ENCODE peak calls at places on chromosomes 2 and 18, in eight cellular contexts. One of them, this sample, is unnamed.

GRCh38 chr2:37532503-37532902 is 138.9 kb downstream of the CDC42EP3 start:
- DNase-seq in GM12878: no peak
- DNase-seq in activated T-helper 1 cell treated with anti-CD3 and anti-CD28 coated beads, Interleukin-12 subunit alpha, Interleukin-12 subunit beta, Interleukin-2, Interleukin-4 antibody, amounts not matched to agents 30 ng/mL and 10 ng/mL and 1 ng/mL, durations not matched to agents 14 hours and 24 hours and 36 hours: no peak
- DNase-seq in T-cell: no peak
- DNase-seq in left kidney: no peak
- DNase-seq in lower leg skin: no peak
- DNase-seq in stimulated activated CD4-positive, alpha-beta T cell treated with anti-CD3 and anti-CD28 coated beads, Interleukin-1b, Interleukin-23, amount 100 ng/mL, for 24 hours: no peak
- DNase-seq in EL: no peak
- DNase-seq in this sample: no peak

GRCh38 chr2:88250402-88250801 is 80.3 kb downstream of the THNSL2 start:
- DNase-seq in stimulated activated CD4-positive, alpha-beta T cell treated with anti-CD3 and anti-CD28 coated beads, Interleukin-1b, Interleukin-23, amount 100 ng/mL, for 24 hours: no peak
- DNase-seq in activated T-helper 1 cell treated with anti-CD3 and anti-CD28 coated beads, Interleukin-12 subunit alpha, Interleukin-12 subunit beta, Interleukin-2, Interleukin-4 antibody, amounts not matched to agents 30 ng/mL and 10 ng/mL and 1 ng/mL, durations not matched to agents 14 hours and 24 hours and 36 hours: no peak
- DNase-seq in left kidney: no peak
- DNase-seq in lower leg skin: no peak
- DNase-seq in GM12878: no peak
- DNase-seq in T-cell: no peak
- DNase-seq in EL: no peak
- DNase-seq in this sample: no peak

GRCh38 chr18:46042571-46043123 is 29.4 kb downstream of the PSTPIP2 start:
- DNase-seq in left kidney: no peak
- DNase-seq in activated T-helper 1 cell treated with anti-CD3 and anti-CD28 coated beads, Interleukin-12 subunit alpha, Interleukin-12 subunit beta, Interleukin-2, Interleukin-4 antibody, amounts not matched to agents 30 ng/mL and 10 ng/mL and 1 ng/mL, durations not matched to agents 14 hours and 24 hours and 36 hours: peak
- DNase-seq in EL: no peak
- DNase-seq in lower leg skin: peak
- DNase-seq in stimulated activated CD4-positive, alpha-beta T cell treated with anti-CD3 and anti-CD28 coated beads, Interleukin-1b, Interleukin-23, amount 100 ng/mL, for 24 hours: no peak
- DNase-seq in T-cell: no peak
- DNase-seq in GM12878: no peak
- DNase-seq in this sample: no peak

GRCh38 chr2:168798888-168799410 is 3.5 kb upstream of the NOSTRIN start:
- DNase-seq in EL: no peak
- DNase-seq in activated T-helper 1 cell treated with anti-CD3 and anti-CD28 coated beads, Interleukin-12 subunit alpha, Interleukin-12 subunit beta, Interleukin-2, Interleukin-4 antibody, amounts not matched to agents 30 ng/mL and 10 ng/mL and 1 ng/mL, durations not matched to agents 14 hours and 24 hours and 36 hours: no peak
- DNase-seq in GM12878: no peak
- DNase-seq in T-cell: no peak
- DNase-seq in lower leg skin: no peak
- DNase-seq in left kidney: no peak
- DNase-seq in stimulated activated CD4-positive, alpha-beta T cell treated with anti-CD3 and anti-CD28 coated beads, Interleukin-1b, Interleukin-23, amount 100 ng/mL, for 24 hours: no peak
- DNase-seq in this sample: no peak

GRCh38 chr2:188713961-188714360 is 260.2 kb upstream of the COL3A1 start:
- DNase-seq in T-cell: no peak
- DNase-seq in GM12878: no peak
- DNase-seq in lower leg skin: no peak
- DNase-seq in stimulated activated CD4-positive, alpha-beta T cell treated with anti-CD3 and anti-CD28 coated beads, Interleukin-1b, Interleukin-23, amount 100 ng/mL, for 24 hours: no peak
- DNase-seq in EL: peak
- DNase-seq in activated T-helper 1 cell treated with anti-CD3 and anti-CD28 coated beads, Interleukin-12 subunit alpha, Interleukin-12 subunit beta, Interleukin-2, Interleukin-4 antibody, amounts not matched to agents 30 ng/mL and 10 ng/mL and 1 ng/mL, durations not matched to agents 14 hours and 24 hours and 36 hours: no peak
- DNase-seq in left kidney: no peak
- DNase-seq in this sample: no peak

GRCh38 chr2:174692256-174692830 is 71.9 kb downstream of the CHRNA1 start:
- DNase-seq in T-cell: no peak
- DNase-seq in EL: no peak
- DNase-seq in stimulated activated CD4-positive, alpha-beta T cell treated with anti-CD3 and anti-CD28 coated beads, Interleukin-1b, Interleukin-23, amount 100 ng/mL, for 24 hours: no peak
- DNase-seq in GM12878: no peak
- DNase-seq in activated T-helper 1 cell treated with anti-CD3 and anti-CD28 coated beads, Interleukin-12 subunit alpha, Interleukin-12 subunit beta, Interleukin-2, Interleukin-4 antibody, amounts not matched to agents 30 ng/mL and 10 ng/mL and 1 ng/mL, durations not matched to agents 14 hours and 24 hours and 36 hours: no peak
- DNase-seq in lower leg skin: no peak
- DNase-seq in left kidney: no peak
- DNase-seq in this sample: no peak

GRCh38 chr2:207253946-207254345 is 88.2 kb upstream of the KLF7 start:
- DNase-seq in T-cell: no peak
- DNase-seq in EL: peak
- DNase-seq in activated T-helper 1 cell treated with anti-CD3 and anti-CD28 coated beads, Interleukin-12 subunit alpha, Interleukin-12 subunit beta, Interleukin-2, Interleukin-4 antibody, amounts not matched to agents 30 ng/mL and 10 ng/mL and 1 ng/mL, durations not matched to agents 14 hours and 24 hours and 36 hours: no peak
- DNase-seq in GM12878: no peak
- DNase-seq in lower leg skin: no peak
- DNase-seq in left kidney: no peak
- DNase-seq in stimulated activated CD4-positive, alpha-beta T cell treated with anti-CD3 and anti-CD28 coated beads, Interleukin-1b, Interleukin-23, amount 100 ng/mL, for 24 hours: no peak
- DNase-seq in this sample: no peak

GRCh38 chr2:109375656-109376055 is 238.1 kb downstream of the SEPTIN10 start:
- DNase-seq in activated T-helper 1 cell treated with anti-CD3 and anti-CD28 coated beads, Interleukin-12 subunit alpha, Interleukin-12 subunit beta, Interleukin-2, Interleukin-4 antibody, amounts not matched to agents 30 ng/mL and 10 ng/mL and 1 ng/mL, durations not matched to agents 14 hours and 24 hours and 36 hours: no peak
- DNase-seq in GM12878: no peak
- DNase-seq in EL: no peak
- DNase-seq in stimulated activated CD4-positive, alpha-beta T cell treated with anti-CD3 and anti-CD28 coated beads, Interleukin-1b, Interleukin-23, amount 100 ng/mL, for 24 hours: no peak
- DNase-seq in lower leg skin: peak
- DNase-seq in left kidney: no peak
- DNase-seq in T-cell: no peak
- DNase-seq in this sample: no peak

GRCh38 chr2:105540642-105541041 is 141.8 kb upstream of the FHL2 start:
- DNase-seq in stimulated activated CD4-positive, alpha-beta T cell treated with anti-CD3 and anti-CD28 coated beads, Interleukin-1b, Interleukin-23, amount 100 ng/mL, for 24 hours: no peak
- DNase-seq in GM12878: no peak
- DNase-seq in activated T-helper 1 cell treated with anti-CD3 and anti-CD28 coated beads, Interleukin-12 subunit alpha, Interleukin-12 subunit beta, Interleukin-2, Interleukin-4 antibody, amounts not matched to agents 30 ng/mL and 10 ng/mL and 1 ng/mL, durations not matched to agents 14 hours and 24 hours and 36 hours: no peak
- DNase-seq in lower leg skin: no peak
- DNase-seq in EL: peak
- DNase-seq in left kidney: no peak
- DNase-seq in T-cell: no peak
- DNase-seq in this sample: no peak

GRCh38 chr2:134420256-134420655 is 166.4 kb downstream of the MGAT5 start:
- DNase-seq in lower leg skin: no peak
- DNase-seq in activated T-helper 1 cell treated with anti-CD3 and anti-CD28 coated beads, Interleukin-12 subunit alpha, Interleukin-12 subunit beta, Interleukin-2, Interleukin-4 antibody, amounts not matched to agents 30 ng/mL and 10 ng/mL and 1 ng/mL, durations not matched to agents 14 hours and 24 hours and 36 hours: no peak
- DNase-seq in left kidney: no peak
- DNase-seq in stimulated activated CD4-positive, alpha-beta T cell treated with anti-CD3 and anti-CD28 coated beads, Interleukin-1b, Interleukin-23, amount 100 ng/mL, for 24 hours: no peak
- DNase-seq in EL: no peak
- DNase-seq in GM12878: no peak
- DNase-seq in T-cell: no peak
- DNase-seq in this sample: no peak

GRCh38 chr18:582465-582864 is 2.3 kb downstream of the CETN1 start:
- DNase-seq in T-cell: no peak
- DNase-seq in activated T-helper 1 cell treated with anti-CD3 and anti-CD28 coated beads, Interleukin-12 subunit alpha, Interleukin-12 subunit beta, Interleukin-2, Interleukin-4 antibody, amounts not matched to agents 30 ng/mL and 10 ng/mL and 1 ng/mL, durations not matched to agents 14 hours and 24 hours and 36 hours: no peak
- DNase-seq in left kidney: no peak
- DNase-seq in EL: no peak
- DNase-seq in stimulated activated CD4-positive, alpha-beta T cell treated with anti-CD3 and anti-CD28 coated beads, Interleukin-1b, Interleukin-23, amount 100 ng/mL, for 24 hours: no peak
- DNase-seq in GM12878: no peak
- DNase-seq in lower leg skin: no peak
- DNase-seq in this sample: no peak

GRCh38 chr2:2822143-2822542 is 491.1 kb upstream of the MYT1L start:
- DNase-seq in GM12878: no peak
- DNase-seq in lower leg skin: no peak
- DNase-seq in stimulated activated CD4-positive, alpha-beta T cell treated with anti-CD3 and anti-CD28 coated beads, Interleukin-1b, Interleukin-23, amount 100 ng/mL, for 24 hours: no peak
- DNase-seq in EL: no peak
- DNase-seq in T-cell: no peak
- DNase-seq in left kidney: no peak
- DNase-seq in activated T-helper 1 cell treated with anti-CD3 and anti-CD28 coated beads, Interleukin-12 subunit alpha, Interleukin-12 subunit beta, Interleukin-2, Interleukin-4 antibody, amounts not matched to agents 30 ng/mL and 10 ng/mL and 1 ng/mL, durations not matched to agents 14 hours and 24 hours and 36 hours: no peak
- DNase-seq in this sample: no peak

GRCh38 chr18:10526211-10526949 is 553 bp downstream of the NAPG start:
- DNase-seq in GM12878: no peak
- DNase-seq in left kidney: peak
- DNase-seq in T-cell: peak
- DNase-seq in stimulated activated CD4-positive, alpha-beta T cell treated with anti-CD3 and anti-CD28 coated beads, Interleukin-1b, Interleukin-23, amount 100 ng/mL, for 24 hours: peak
- DNase-seq in lower leg skin: peak
- DNase-seq in EL: peak
- DNase-seq in activated T-helper 1 cell treated with anti-CD3 and anti-CD28 coated beads, Interleukin-12 subunit alpha, Interleukin-12 subunit beta, Interleukin-2, Interleukin-4 antibody, amounts not matched to agents 30 ng/mL and 10 ng/mL and 1 ng/mL, durations not matched to agents 14 hours and 24 hours and 36 hours: peak
- DNase-seq in this sample: peak

GRCh38 chr2:241048949-241049343 is 50.5 kb downstream of the SNED1 start:
- DNase-seq in activated T-helper 1 cell treated with anti-CD3 and anti-CD28 coated beads, Interleukin-12 subunit alpha, Interleukin-12 subunit beta, Interleukin-2, Interleukin-4 antibody, amounts not matched to agents 30 ng/mL and 10 ng/mL and 1 ng/mL, durations not matched to agents 14 hours and 24 hours and 36 hours: no peak
- DNase-seq in EL: no peak
- DNase-seq in GM12878: no peak
- DNase-seq in stimulated activated CD4-positive, alpha-beta T cell treated with anti-CD3 and anti-CD28 coated beads, Interleukin-1b, Interleukin-23, amount 100 ng/mL, for 24 hours: no peak
- DNase-seq in lower leg skin: no peak
- DNase-seq in T-cell: no peak
- DNase-seq in left kidney: no peak
- DNase-seq in this sample: no peak

GRCh38 chr2:170224692-170225091 is 46.7 kb downstream of the MYO3B start:
- DNase-seq in lower leg skin: no peak
- DNase-seq in stimulated activated CD4-positive, alpha-beta T cell treated with anti-CD3 and anti-CD28 coated beads, Interleukin-1b, Interleukin-23, amount 100 ng/mL, for 24 hours: no peak
- DNase-seq in GM12878: no peak
- DNase-seq in EL: no peak
- DNase-seq in activated T-helper 1 cell treated with anti-CD3 and anti-CD28 coated beads, Interleukin-12 subunit alpha, Interleukin-12 subunit beta, Interleukin-2, Interleukin-4 antibody, amounts not matched to agents 30 ng/mL and 10 ng/mL and 1 ng/mL, durations not matched to agents 14 hours and 24 hours and 36 hours: no peak
- DNase-seq in T-cell: no peak
- DNase-seq in left kidney: peak
- DNase-seq in this sample: no peak

GRCh38 chr2:232556426-232556825 is 5.9 kb downstream of the EIF4E2 start:
- DNase-seq in left kidney: no peak
- DNase-seq in lower leg skin: no peak
- DNase-seq in EL: no peak
- DNase-seq in stimulated activated CD4-positive, alpha-beta T cell treated with anti-CD3 and anti-CD28 coated beads, Interleukin-1b, Interleukin-23, amount 100 ng/mL, for 24 hours: no peak
- DNase-seq in GM12878: no peak
- DNase-seq in T-cell: no peak
- DNase-seq in activated T-helper 1 cell treated with anti-CD3 and anti-CD28 coated beads, Interleukin-12 subunit alpha, Interleukin-12 subunit beta, Interleukin-2, Interleukin-4 antibody, amounts not matched to agents 30 ng/mL and 10 ng/mL and 1 ng/mL, durations not matched to agents 14 hours and 24 hours and 36 hours: no peak
- DNase-seq in this sample: no peak

GRCh38 chr2:65349863-65350262 is 82.5 kb downstream of the SPRED2 start:
- DNase-seq in GM12878: no peak
- DNase-seq in stimulated activated CD4-positive, alpha-beta T cell treated with anti-CD3 and anti-CD28 coated beads, Interleukin-1b, Interleukin-23, amount 100 ng/mL, for 24 hours: no peak
- DNase-seq in left kidney: peak
- DNase-seq in EL: peak
- DNase-seq in lower leg skin: peak
- DNase-seq in T-cell: no peak
- DNase-seq in activated T-helper 1 cell treated with anti-CD3 and anti-CD28 coated beads, Interleukin-12 subunit alpha, Interleukin-12 subunit beta, Interleukin-2, Interleukin-4 antibody, amounts not matched to agents 30 ng/mL and 10 ng/mL and 1 ng/mL, durations not matched to agents 14 hours and 24 hours and 36 hours: no peak
- DNase-seq in this sample: no peak

GRCh38 chr2:146987996-146988395 is 856.8 kb upstream of the ACVR2A start:
- DNase-seq in EL: no peak
- DNase-seq in T-cell: no peak
- DNase-seq in stimulated activated CD4-positive, alpha-beta T cell treated with anti-CD3 and anti-CD28 coated beads, Interleukin-1b, Interleukin-23, amount 100 ng/mL, for 24 hours: no peak
- DNase-seq in left kidney: no peak
- DNase-seq in activated T-helper 1 cell treated with anti-CD3 and anti-CD28 coated beads, Interleukin-12 subunit alpha, Interleukin-12 subunit beta, Interleukin-2, Interleukin-4 antibody, amounts not matched to agents 30 ng/mL and 10 ng/mL and 1 ng/mL, durations not matched to agents 14 hours and 24 hours and 36 hours: no peak
- DNase-seq in lower leg skin: no peak
- DNase-seq in GM12878: no peak
- DNase-seq in this sample: no peak

GRCh38 chr18:12556946-12557806 is 100.7 kb downstream of the SPIRE1 start:
- DNase-seq in GM12878: no peak
- DNase-seq in activated T-helper 1 cell treated with anti-CD3 and anti-CD28 coated beads, Interleukin-12 subunit alpha, Interleukin-12 subunit beta, Interleukin-2, Interleukin-4 antibody, amounts not matched to agents 30 ng/mL and 10 ng/mL and 1 ng/mL, durations not matched to agents 14 hours and 24 hours and 36 hours: no peak
- DNase-seq in lower leg skin: no peak
- DNase-seq in stimulated activated CD4-positive, alpha-beta T cell treated with anti-CD3 and anti-CD28 coated beads, Interleukin-1b, Interleukin-23, amount 100 ng/mL, for 24 hours: no peak
- DNase-seq in T-cell: no peak
- DNase-seq in EL: no peak
- DNase-seq in left kidney: no peak
- DNase-seq in this sample: no peak

GRCh38 chr2:161134547-161135518 is 25.4 kb upstream of the TANK start:
- DNase-seq in T-cell: no peak
- DNase-seq in lower leg skin: no peak
- DNase-seq in GM12878: no peak
- DNase-seq in activated T-helper 1 cell treated with anti-CD3 and anti-CD28 coated beads, Interleukin-12 subunit alpha, Interleukin-12 subunit beta, Interleukin-2, Interleukin-4 antibody, amounts not matched to agents 30 ng/mL and 10 ng/mL and 1 ng/mL, durations not matched to agents 14 hours and 24 hours and 36 hours: no peak
- DNase-seq in EL: peak
- DNase-seq in left kidney: peak
- DNase-seq in stimulated activated CD4-positive, alpha-beta T cell treated with anti-CD3 and anti-CD28 coated beads, Interleukin-1b, Interleukin-23, amount 100 ng/mL, for 24 hours: no peak
- DNase-seq in this sample: no peak

GRCh38 chr2:151761687-151762086 is 27.4 kb upstream of the NEB start:
- DNase-seq in T-cell: no peak
- DNase-seq in GM12878: no peak
- DNase-seq in left kidney: no peak
- DNase-seq in stimulated activated CD4-positive, alpha-beta T cell treated with anti-CD3 and anti-CD28 coated beads, Interleukin-1b, Interleukin-23, amount 100 ng/mL, for 24 hours: no peak
- DNase-seq in lower leg skin: no peak
- DNase-seq in EL: no peak
- DNase-seq in activated T-helper 1 cell treated with anti-CD3 and anti-CD28 coated beads, Interleukin-12 subunit alpha, Interleukin-12 subunit beta, Interleukin-2, Interleukin-4 antibody, amounts not matched to agents 30 ng/mL and 10 ng/mL and 1 ng/mL, durations not matched to agents 14 hours and 24 hours and 36 hours: no peak
- DNase-seq in this sample: no peak

GRCh38 chr18:48396561-48396960 is 12.6 kb downstream of the ZBTB7C start:
- DNase-seq in stimulated activated CD4-positive, alpha-beta T cell treated with anti-CD3 and anti-CD28 coated beads, Interleukin-1b, Interleukin-23, amount 100 ng/mL, for 24 hours: no peak
- DNase-seq in EL: no peak
- DNase-seq in GM12878: no peak
- DNase-seq in T-cell: no peak
- DNase-seq in lower leg skin: no peak
- DNase-seq in activated T-helper 1 cell treated with anti-CD3 and anti-CD28 coated beads, Interleukin-12 subunit alpha, Interleukin-12 subunit beta, Interleukin-2, Interleukin-4 antibody, amounts not matched to agents 30 ng/mL and 10 ng/mL and 1 ng/mL, durations not matched to agents 14 hours and 24 hours and 36 hours: no peak
- DNase-seq in left kidney: no peak
- DNase-seq in this sample: no peak

GRCh38 chr2:1839066-1839756 is 94.9 kb upstream of the PXDN start:
- DNase-seq in EL: no peak
- DNase-seq in activated T-helper 1 cell treated with anti-CD3 and anti-CD28 coated beads, Interleukin-12 subunit alpha, Interleukin-12 subunit beta, Interleukin-2, Interleukin-4 antibody, amounts not matched to agents 30 ng/mL and 10 ng/mL and 1 ng/mL, durations not matched to agents 14 hours and 24 hours and 36 hours: no peak
- DNase-seq in T-cell: no peak
- DNase-seq in stimulated activated CD4-positive, alpha-beta T cell treated with anti-CD3 and anti-CD28 coated beads, Interleukin-1b, Interleukin-23, amount 100 ng/mL, for 24 hours: no peak
- DNase-seq in left kidney: no peak
- DNase-seq in GM12878: no peak
- DNase-seq in lower leg skin: no peak
- DNase-seq in this sample: no peak

GRCh38 chr2:85001595-85001994 is 30.6 kb downstream of the KCMF1 start:
- DNase-seq in stimulated activated CD4-positive, alpha-beta T cell treated with anti-CD3 and anti-CD28 coated beads, Interleukin-1b, Interleukin-23, amount 100 ng/mL, for 24 hours: no peak
- DNase-seq in activated T-helper 1 cell treated with anti-CD3 and anti-CD28 coated beads, Interleukin-12 subunit alpha, Interleukin-12 subunit beta, Interleukin-2, Interleukin-4 antibody, amounts not matched to agents 30 ng/mL and 10 ng/mL and 1 ng/mL, durations not matched to agents 14 hours and 24 hours and 36 hours: no peak
- DNase-seq in T-cell: no peak
- DNase-seq in GM12878: no peak
- DNase-seq in EL: no peak
- DNase-seq in left kidney: no peak
- DNase-seq in lower leg skin: no peak
- DNase-seq in this sample: no peak

GRCh38 chr2:6676776-6677175 is 188.9 kb downstream of the CMPK2 start:
- DNase-seq in left kidney: no peak
- DNase-seq in lower leg skin: no peak
- DNase-seq in EL: no peak
- DNase-seq in stimulated activated CD4-positive, alpha-beta T cell treated with anti-CD3 and anti-CD28 coated beads, Interleukin-1b, Interleukin-23, amount 100 ng/mL, for 24 hours: no peak
- DNase-seq in activated T-helper 1 cell treated with anti-CD3 and anti-CD28 coated beads, Interleukin-12 subunit alpha, Interleukin-12 subunit beta, Interleukin-2, Interleukin-4 antibody, amounts not matched to agents 30 ng/mL and 10 ng/mL and 1 ng/mL, durations not matched to agents 14 hours and 24 hours and 36 hours: no peak
- DNase-seq in T-cell: no peak
- DNase-seq in GM12878: no peak
- DNase-seq in this sample: no peak

GRCh38 chr2:64988420-64989125 is 626 bp upstream of the SLC1A4 start:
- DNase-seq in left kidney: peak
- DNase-seq in GM12878: no peak
- DNase-seq in lower leg skin: peak
- DNase-seq in stimulated activated CD4-positive, alpha-beta T cell treated with anti-CD3 and anti-CD28 coated beads, Interleukin-1b, Interleukin-23, amount 100 ng/mL, for 24 hours: peak
- DNase-seq in T-cell: no peak
- DNase-seq in EL: peak
- DNase-seq in activated T-helper 1 cell treated with anti-CD3 and anti-CD28 coated beads, Interleukin-12 subunit alpha, Interleukin-12 subunit beta, Interleukin-2, Interleukin-4 antibody, amounts not matched to agents 30 ng/mL and 10 ng/mL and 1 ng/mL, durations not matched to agents 14 hours and 24 hours and 36 hours: peak
- DNase-seq in this sample: peak

GRCh38 chr2:241902357-241902991 is 32.9 kb downstream of the RTP5 start:
- DNase-seq in GM12878: no peak
- DNase-seq in EL: no peak
- DNase-seq in T-cell: no peak
- DNase-seq in left kidney: peak
- DNase-seq in activated T-helper 1 cell treated with anti-CD3 and anti-CD28 coated beads, Interleukin-12 subunit alpha, Interleukin-12 subunit beta, Interleukin-2, Interleukin-4 antibody, amounts not matched to agents 30 ng/mL and 10 ng/mL and 1 ng/mL, durations not matched to agents 14 hours and 24 hours and 36 hours: no peak
- DNase-seq in stimulated activated CD4-positive, alpha-beta T cell treated with anti-CD3 and anti-CD28 coated beads, Interleukin-1b, Interleukin-23, amount 100 ng/mL, for 24 hours: no peak
- DNase-seq in lower leg skin: peak
- DNase-seq in this sample: no peak

GRCh38 chr2:215369191-215369760 is 57.4 kb downstream of the ATIC start:
- DNase-seq in stimulated activated CD4-positive, alpha-beta T cell treated with anti-CD3 and anti-CD28 coated beads, Interleukin-1b, Interleukin-23, amount 100 ng/mL, for 24 hours: no peak
- DNase-seq in EL: no peak
- DNase-seq in T-cell: no peak
- DNase-seq in left kidney: no peak
- DNase-seq in lower leg skin: no peak
- DNase-seq in GM12878: no peak
- DNase-seq in activated T-helper 1 cell treated with anti-CD3 and anti-CD28 coated beads, Interleukin-12 subunit alpha, Interleukin-12 subunit beta, Interleukin-2, Interleukin-4 antibody, amounts not matched to agents 30 ng/mL and 10 ng/mL and 1 ng/mL, durations not matched to agents 14 hours and 24 hours and 36 hours: no peak
- DNase-seq in this sample: no peak

GRCh38 chr18:12307871-12308385 is at the start of gene TUBB6:
- DNase-seq in lower leg skin: peak
- DNase-seq in activated T-helper 1 cell treated with anti-CD3 and anti-CD28 coated beads, Interleukin-12 subunit alpha, Interleukin-12 subunit beta, Interleukin-2, Interleukin-4 antibody, amounts not matched to agents 30 ng/mL and 10 ng/mL and 1 ng/mL, durations not matched to agents 14 hours and 24 hours and 36 hours: peak
- DNase-seq in GM12878: no peak
- DNase-seq in left kidney: peak
- DNase-seq in T-cell: no peak
- DNase-seq in EL: peak
- DNase-seq in stimulated activated CD4-positive, alpha-beta T cell treated with anti-CD3 and anti-CD28 coated beads, Interleukin-1b, Interleukin-23, amount 100 ng/mL, for 24 hours: no peak
- DNase-seq in this sample: no peak

GRCh38 chr2:205898744-205899143 is 187.2 kb downstream of the INO80D start:
- DNase-seq in GM12878: no peak
- DNase-seq in left kidney: no peak
- DNase-seq in T-cell: no peak
- DNase-seq in EL: no peak
- DNase-seq in stimulated activated CD4-positive, alpha-beta T cell treated with anti-CD3 and anti-CD28 coated beads, Interleukin-1b, Interleukin-23, amount 100 ng/mL, for 24 hours: no peak
- DNase-seq in lower leg skin: no peak
- DNase-seq in activated T-helper 1 cell treated with anti-CD3 and anti-CD28 coated beads, Interleukin-12 subunit alpha, Interleukin-12 subunit beta, Interleukin-2, Interleukin-4 antibody, amounts not matched to agents 30 ng/mL and 10 ng/mL and 1 ng/mL, durations not matched to agents 14 hours and 24 hours and 36 hours: no peak
- DNase-seq in this sample: no peak

GRCh38 chr18:13427354-13427753 is 208.8 kb downstream of the LDLRAD4 start:
- DNase-seq in left kidney: no peak
- DNase-seq in GM12878: no peak
- DNase-seq in stimulated activated CD4-positive, alpha-beta T cell treated with anti-CD3 and anti-CD28 coated beads, Interleukin-1b, Interleukin-23, amount 100 ng/mL, for 24 hours: no peak
- DNase-seq in activated T-helper 1 cell treated with anti-CD3 and anti-CD28 coated beads, Interleukin-12 subunit alpha, Interleukin-12 subunit beta, Interleukin-2, Interleukin-4 antibody, amounts not matched to agents 30 ng/mL and 10 ng/mL and 1 ng/mL, durations not matched to agents 14 hours and 24 hours and 36 hours: no peak
- DNase-seq in T-cell: no peak
- DNase-seq in lower leg skin: peak
- DNase-seq in EL: no peak
- DNase-seq in this sample: no peak

GRCh38 chr18:598053-598665 is 1.4 kb downstream of the CLUL1 start:
- DNase-seq in activated T-helper 1 cell treated with anti-CD3 and anti-CD28 coated beads, Interleukin-12 subunit alpha, Interleukin-12 subunit beta, Interleukin-2, Interleukin-4 antibody, amounts not matched to agents 30 ng/mL and 10 ng/mL and 1 ng/mL, durations not matched to agents 14 hours and 24 hours and 36 hours: no peak
- DNase-seq in EL: peak
- DNase-seq in left kidney: peak
- DNase-seq in lower leg skin: no peak
- DNase-seq in T-cell: no peak
- DNase-seq in GM12878: no peak
- DNase-seq in stimulated activated CD4-positive, alpha-beta T cell treated with anti-CD3 and anti-CD28 coated beads, Interleukin-1b, Interleukin-23, amount 100 ng/mL, for 24 hours: no peak
- DNase-seq in this sample: no peak

GRCh38 chr18:28175930-28176673 is 828 bp downstream of the CDH2 start:
- DNase-seq in left kidney: peak
- DNase-seq in GM12878: no peak
- DNase-seq in EL: peak
- DNase-seq in T-cell: no peak
- DNase-seq in stimulated activated CD4-positive, alpha-beta T cell treated with anti-CD3 and anti-CD28 coated beads, Interleukin-1b, Interleukin-23, amount 100 ng/mL, for 24 hours: no peak
- DNase-seq in activated T-helper 1 cell treated with anti-CD3 and anti-CD28 coated beads, Interleukin-12 subunit alpha, Interleukin-12 subunit beta, Interleukin-2, Interleukin-4 antibody, amounts not matched to agents 30 ng/mL and 10 ng/mL and 1 ng/mL, durations not matched to agents 14 hours and 24 hours and 36 hours: no peak
- DNase-seq in lower leg skin: no peak
- DNase-seq in this sample: no peak

GRCh38 chr2:173785813-173786212 is 179.4 kb downstream of the SP3 start:
- DNase-seq in stimulated activated CD4-positive, alpha-beta T cell treated with anti-CD3 and anti-CD28 coated beads, Interleukin-1b, Interleukin-23, amount 100 ng/mL, for 24 hours: no peak
- DNase-seq in GM12878: no peak
- DNase-seq in left kidney: no peak
- DNase-seq in T-cell: no peak
- DNase-seq in lower leg skin: no peak
- DNase-seq in activated T-helper 1 cell treated with anti-CD3 and anti-CD28 coated beads, Interleukin-12 subunit alpha, Interleukin-12 subunit beta, Interleukin-2, Interleukin-4 antibody, amounts not matched to agents 30 ng/mL and 10 ng/mL and 1 ng/mL, durations not matched to agents 14 hours and 24 hours and 36 hours: no peak
- DNase-seq in EL: no peak
- DNase-seq in this sample: no peak